ENCODE peak calls at places on chromosomes 11 and 22, in seven cellular contexts. P is HFF-Myc, V is cardiac muscle cell, Y is fibroblast of mammary gland, R is transverse colon, F is astrocyte of the cerebellum, I is PC-3. K is an unnamed sample.

GRCh38 chr11:100855466-100856067 is 168.5 kb downstream of the ARHGAP42 start:
- DNase-seq in P (no peak), V (peak; percentile 78), Y (peak; percentile 76), R (no peak), F (peak; percentile 66), I (peak; percentile 86), K (no peak)

GRCh38 chr11:108069947-108070346 is 51.4 kb upstream of the ACAT1 start:
- DNase-seq in P (no peak), V (peak; percentile 43), Y (peak; percentile 68), R (no peak), F (peak; percentile 43), I (no peak), K (no peak)

GRCh38 chr11:28514391-28514790 is 406.2 kb downstream of the METTL15 start:
- DNase-seq in P (no peak), V (no peak), Y (no peak), R (no peak), F (no peak), I (no peak), K (no peak)

GRCh38 chr11:69699213-69699612 is 4.6 kb downstream of the FGF19 start:
- DNase-seq in P (no peak), V (peak; percentile 26), Y (no peak), R (no peak), F (no peak), I (no peak), K (no peak)

GRCh38 chr11:9158898-9159391 is 67.5 kb upstream of the SCUBE2 start:
- DNase-seq in P (no peak), V (peak; percentile 85), Y (peak; percentile 87), R (no peak), F (no peak), I (peak; percentile 61), K (no peak)

GRCh38 chr22:27662359-27663030 is 139.1 kb downstream of the MN1 start:
- DNase-seq in P (no peak), V (peak; percentile 80), Y (no peak), R (no peak), F (no peak), I (no peak), K (no peak)

GRCh38 chr22:33188316-33188715 is 130.1 kb upstream of the SYN3 start:
- DNase-seq in P (no peak), V (peak; percentile 1), Y (peak; percentile 6), R (no peak), F (no peak), I (no peak), K (no peak)

GRCh38 chr22:30201970-30202369 is 44.6 kb downstream of the LIF start:
- DNase-seq in P (no peak), V (peak; percentile 85), Y (peak; percentile 91), R (no peak), F (no peak), I (peak; percentile 78), K (no peak)

GRCh38 chr22:46758867-46759290 is 3.6 kb upstream of the TBC1D22A start:
- DNase-seq in P (no peak), V (peak; percentile 80), Y (peak; percentile 72), R (peak; percentile 82), F (no peak), I (peak; percentile 57), K (peak; percentile 50)

GRCh38 chr11:76605338-76606074 is 65.0 kb downstream of the LRRC32 start:
- DNase-seq in P (no peak), V (no peak), Y (no peak), R (no peak), F (no peak), I (no peak), K (no peak)

GRCh38 chr11:70158201-70158600 is 44.9 kb upstream of the FADD start:
- DNase-seq in P (no peak), V (peak; percentile 25), Y (no peak), R (no peak), F (no peak), I (peak; percentile 30), K (peak; percentile 24)

GRCh38 chr11:1100417-1101245 is 26.0 kb downstream of the MUC2 start:
- DNase-seq in P (no peak), V (no peak), Y (no peak), R (no peak), F (no peak), I (no peak), K (no peak)

GRCh38 chr22:29215012-29215860 is 9.5 kb downstream of the EMID1 start:
- DNase-seq in P (no peak), V (no peak), Y (no peak), R (no peak), F (no peak), I (no peak), K (no peak)

GRCh38 chr11:70703141-70704052 is 305.1 kb downstream of the CTTN start:
- DNase-seq in P (no peak), V (no peak), Y (no peak), R (no peak), F (no peak), I (no peak), K (peak; percentile 20)

GRCh38 chr11:10326080-10326964 is 21.4 kb downstream of the ADM start:
- DNase-seq in P (no peak), V (peak; percentile 58), Y (peak; percentile 55), R (peak; percentile 77), F (no peak), I (peak; percentile 31), K (no peak)

GRCh38 chr11:96113100-96113710 is 189.3 kb upstream of the MTMR2 start:
- DNase-seq in P (no peak), V (peak; percentile 76), Y (peak; percentile 73), R (no peak), F (peak; percentile 62), I (no peak), K (no peak)

GRCh38 chr11:107439586-107440201 is 17.9 kb downstream of the CWF19L2 start:
- DNase-seq in P (no peak), V (no peak), Y (no peak), R (no peak), F (no peak), I (no peak), K (no peak)

GRCh38 chr11:130434521-130435223 is 6.3 kb upstream of the ADAMTS8 start:
- DNase-seq in P (peak; percentile 76), V (peak; percentile 88), Y (peak; percentile 84), R (peak; percentile 74), F (peak; percentile 76), I (peak; percentile 96), K (peak; percentile 71)

GRCh38 chr11:111540114-111540920 is at the start of gene LAYN:
- DNase-seq in P (no peak), V (peak; percentile 49), Y (peak; percentile 42), R (peak; percentile 46), F (no peak), I (no peak), K (peak; percentile 47)

GRCh38 chr11:95156916-95157568 is 67.4 kb downstream of the ENDOD1 start:
- DNase-seq in P (no peak), V (peak; percentile 39), Y (no peak), R (no peak), F (no peak), I (no peak), K (no peak)

GRCh38 chr11:3109921-3110706 is 52.9 kb upstream of the CARS1 start:
- DNase-seq in P (no peak), V (peak; percentile 41), Y (peak; percentile 46), R (peak; percentile 45), F (no peak), I (peak; percentile 61), K (no peak)

GRCh38 chr22:32820131-32820882 is 18.8 kb downstream of the TIMP3 start:
- DNase-seq in P (no peak), V (no peak), Y (peak; percentile 48), R (no peak), F (no peak), I (no peak), K (no peak)

GRCh38 chr11:59611570-59612565 is 3.7 kb downstream of the OSBP start:
- DNase-seq in P (no peak), V (no peak), Y (peak; percentile 22), R (peak; percentile 64), F (no peak), I (peak; percentile 34), K (no peak)

GRCh38 chr11:73797457-73797856 is 9.8 kb downstream of the MRPL48 start:
- DNase-seq in P (no peak), V (no peak), Y (no peak), R (no peak), F (no peak), I (no peak), K (no peak)

GRCh38 chr11:2084721-2085120 is 54.5 kb downstream of the IGF2 start:
- DNase-seq in P (no peak), V (no peak), Y (no peak), R (no peak), F (no peak), I (no peak), K (no peak)

DNA sequence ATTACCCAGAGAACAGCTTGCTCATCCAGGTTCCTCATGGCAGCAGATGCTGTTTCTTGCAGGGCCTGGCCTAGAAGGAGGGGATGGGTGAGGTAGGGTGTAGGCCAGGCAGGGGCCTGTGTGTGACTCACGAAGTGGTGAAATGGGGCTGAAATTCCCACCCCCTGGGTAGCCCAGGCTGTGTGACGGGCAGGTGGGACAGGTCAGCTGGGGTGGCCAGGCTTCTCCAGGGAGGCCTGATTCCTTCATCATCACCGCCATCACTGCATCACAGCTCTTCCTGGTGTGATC is 83.2 kb downstream of the CACNA1I start:
- DNase-seq in P (no peak), V (no peak), Y (no peak), R (no peak), F (no peak), I (no peak), K (no peak)
- TF ChIP-seq CTCF in P (no peak), V (no peak), Y (no peak), R (no peak), F (no peak), I (no peak), K (no peak)

DNA sequence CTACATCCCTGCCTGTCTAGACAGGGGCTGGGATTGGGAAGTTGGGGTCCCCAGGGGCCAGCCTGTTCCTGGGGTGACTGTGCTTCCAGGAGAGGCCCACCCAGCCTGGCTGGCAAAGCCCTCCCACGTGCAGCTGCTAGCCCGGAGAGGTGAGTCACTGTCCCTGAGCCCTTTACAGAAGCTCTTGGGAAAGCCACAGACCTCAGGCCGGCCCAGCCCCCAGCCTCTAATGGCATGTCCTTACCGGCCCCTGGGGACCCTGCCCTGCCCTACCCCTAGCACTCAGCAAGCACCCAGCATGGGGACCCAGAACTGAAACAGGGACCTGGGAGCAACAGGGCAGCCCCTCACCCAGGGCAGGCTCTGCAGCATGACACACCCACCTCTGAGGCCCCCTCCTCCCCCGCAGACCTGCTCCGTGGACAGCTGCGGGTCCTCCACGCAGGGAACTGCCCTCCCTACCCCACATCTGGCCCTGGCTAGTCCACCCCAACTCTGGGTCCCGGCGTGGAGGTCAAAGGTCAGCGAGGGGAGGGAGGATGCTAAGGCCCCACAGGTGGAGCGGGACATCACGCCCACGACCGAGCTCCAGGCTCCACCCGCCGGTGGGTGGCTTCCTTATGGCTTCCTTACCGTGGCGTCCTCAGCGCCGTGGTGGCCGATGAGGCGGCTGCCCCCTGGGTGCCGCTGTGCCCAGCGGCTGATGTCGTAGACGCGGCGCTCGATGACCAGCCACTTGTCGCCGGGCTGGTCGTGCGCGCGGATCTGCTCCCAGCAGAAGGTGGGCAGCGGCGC is 612 bp downstream of the FADS3 start:
- DNase-seq in P (no peak), V (peak; percentile 66), Y (peak; percentile 80), R (peak; percentile 38), F (peak; percentile 31), I (peak; percentile 76), K (no peak)
- TF ChIP-seq CTCF in P (no peak), V (no peak), Y (no peak), R (no peak), F (no peak), I (peak; percentile 13), K (peak; percentile 35)

GRCh38 chr11:6900327-6900999 is 8.2 kb upstream of the OR2D2 start:
- DNase-seq in P (no peak), V (no peak), Y (peak; percentile 8), R (no peak), F (no peak), I (peak; percentile 30), K (no peak)
- TF ChIP-seq CTCF in P (no peak), V (no peak), Y (peak; percentile 7), R (no peak), F (no peak), I (peak; percentile 43), K (peak; percentile 29)

GRCh38 chr11:124934862-124935547 is 842 bp downstream of the HEPACAM start:
- DNase-seq in P (peak; percentile 53), V (peak; percentile 54), Y (peak; percentile 90), R (no peak), F (peak; percentile 19), I (peak; percentile 35), K (no peak)
- TF ChIP-seq CTCF in P (peak; percentile 16), V (peak; percentile 14), Y (peak; percentile 34), R (no peak), F (peak; percentile 15), I (peak; percentile 42), K (no peak)

K was measured in neural crest cell.